ENCODE peak calls at places on chromosomes 2 and 18, in eight cellular contexts. F, R, T, V, L, N, W and Z are unnamed samples.

GRCh38 chr18:44229693-44230108 is 451.0 kb upstream of the SETBP1 start:
- DNase-seq in F (no peak), R (peak; percentile 34), N (no peak), W (peak; percentile 40), V (peak; percentile 12), L (no peak), T (peak; percentile 80), Z (no peak)

GRCh38 chr2:196422361-196422760 is 217.2 kb upstream of the CCDC150 start:
- DNase-seq in R (no peak), N (no peak), V (no peak), L (no peak), F (peak; percentile 56), W (no peak), T (no peak), Z (no peak)

GRCh38 chr2:85705680-85706039 is 11.5 kb downstream of the GNLY start:
- DNase-seq in V (peak; percentile 50), R (no peak), N (peak; percentile 20), F (no peak), T (no peak), W (peak; percentile 86), L (peak; percentile 83), Z (no peak)

GRCh38 chr2:202990501-202990900 is 24.2 kb upstream of the NBEAL1 start:
- DNase-seq in R (no peak), V (no peak), N (no peak), W (no peak), L (no peak), F (no peak), T (no peak), Z (no peak)

GRCh38 chr2:156483741-156484173 is 47.6 kb downstream of the GPD2 start:
- DNase-seq in R (no peak), N (no peak), T (no peak), W (no peak), V (no peak), L (no peak), F (no peak), Z (no peak)

GRCh38 chr2:109208071-109208950 is 79.3 kb downstream of the SH3RF3 start:
- DNase-seq in F (peak; percentile 63), W (peak; percentile 24), V (no peak), R (no peak), N (no peak), T (no peak), L (peak; percentile 26), Z (no peak)

GRCh38 chr18:8654482-8655451 is 45.5 kb downstream of the RAB12 start:
- DNase-seq in L (peak; percentile 42), W (no peak), V (no peak), R (no peak), N (no peak), T (no peak), F (peak; percentile 37), Z (no peak)

GRCh38 chr2:240902615-240903041 is 3.5 kb upstream of the CROCC2 start:
- DNase-seq in F (peak; percentile 28), V (no peak), N (no peak), T (peak; percentile 18), R (peak; percentile 34), W (no peak), L (no peak), Z (no peak)